ENCODE peak calls at places on chromosomes 13 and 19, in seven cellular contexts. One of them, this sample, is unnamed.

GRCh38 chr13:47112205-47112896 is 215.5 kb upstream of the HTR2A start:
- DNase-seq in pancreas: no peak
- DNase-seq in adrenal gland: no peak
- DNase-seq in GM23248: peak; percentile 59
- DNase-seq in A549: no peak
- DNase-seq in psoas muscle: no peak
- DNase-seq in left lung: no peak
- DNase-seq in this sample: no peak

GRCh38 chr19:41957161-41957837 is 1.8 kb downstream of the RABAC1 start:
- DNase-seq in left lung: no peak
- DNase-seq in psoas muscle: no peak
- DNase-seq in GM23248: no peak
- DNase-seq in pancreas: no peak
- DNase-seq in adrenal gland: no peak
- DNase-seq in A549: no peak
- DNase-seq in this sample: no peak

GRCh38 chr19:57903298-57904174 is 12.9 kb downstream of the ZNF417 start:
- DNase-seq in pancreas: no peak
- DNase-seq in psoas muscle: no peak
- DNase-seq in A549: peak; percentile 43
- DNase-seq in left lung: no peak
- DNase-seq in adrenal gland: no peak
- DNase-seq in GM23248: peak; percentile 76
- DNase-seq in this sample: no peak

GRCh38 chr19:36688058-36688457 is 646 bp downstream of the ZNF567 start:
- DNase-seq in left lung: no peak
- DNase-seq in psoas muscle: no peak
- DNase-seq in A549: no peak
- DNase-seq in GM23248: peak; percentile 10
- DNase-seq in adrenal gland: no peak
- DNase-seq in pancreas: no peak
- DNase-seq in this sample: no peak

GRCh38 chr13:33722216-33722900 is 95.6 kb upstream of the RFC3 start:
- DNase-seq in psoas muscle: no peak
- DNase-seq in adrenal gland: no peak
- DNase-seq in left lung: no peak
- DNase-seq in A549: no peak
- DNase-seq in GM23248: peak; percentile 41
- DNase-seq in pancreas: no peak
- DNase-seq in this sample: no peak

GRCh38 chr19:37468961-37469777 is at the start of gene ZNF570:
- DNase-seq in adrenal gland: peak; percentile 92
- DNase-seq in pancreas: peak; percentile 96
- DNase-seq in GM23248: peak; percentile 96
- DNase-seq in A549: peak; percentile 95
- DNase-seq in left lung: peak; percentile 94
- DNase-seq in psoas muscle: peak; percentile 95
- DNase-seq in this sample: peak; percentile 88

GRCh38 chr13:25192936-25193335 is 20.8 kb upstream of the AMER2 start:
- DNase-seq in A549: no peak
- DNase-seq in adrenal gland: no peak
- DNase-seq in pancreas: no peak
- DNase-seq in GM23248: no peak
- DNase-seq in psoas muscle: no peak
- DNase-seq in left lung: no peak
- DNase-seq in this sample: no peak

GRCh38 chr13:33937373-33938087 is 119.6 kb downstream of the RFC3 start:
- DNase-seq in left lung: no peak
- DNase-seq in A549: no peak
- DNase-seq in adrenal gland: no peak
- DNase-seq in GM23248: no peak
- DNase-seq in psoas muscle: no peak
- DNase-seq in pancreas: no peak
- DNase-seq in this sample: no peak

GRCh38 chr13:68535329-68535728 is 1305.2 kb upstream of the PCDH9 start:
- DNase-seq in psoas muscle: no peak
- DNase-seq in pancreas: no peak
- DNase-seq in left lung: no peak
- DNase-seq in GM23248: no peak
- DNase-seq in A549: no peak
- DNase-seq in adrenal gland: no peak
- DNase-seq in this sample: no peak

GRCh38 chr19:40366697-40367561 is 18.4 kb downstream of the PLD3 start:
- DNase-seq in pancreas: no peak
- DNase-seq in adrenal gland: no peak
- DNase-seq in left lung: no peak
- DNase-seq in psoas muscle: no peak
- DNase-seq in GM23248: no peak
- DNase-seq in A549: peak; percentile 71
- DNase-seq in this sample: no peak

GRCh38 chr13:20425819-20426219 is 99.8 kb downstream of the CRYL1 start:
- DNase-seq in pancreas: no peak
- DNase-seq in GM23248: no peak
- DNase-seq in A549: no peak
- DNase-seq in left lung: peak; percentile 65
- DNase-seq in psoas muscle: no peak
- DNase-seq in adrenal gland: no peak
- DNase-seq in this sample: no peak

GRCh38 chr13:82165396-82166174 is 1716.7 kb downstream of the SLITRK1 start:
- DNase-seq in psoas muscle: no peak
- DNase-seq in GM23248: no peak
- DNase-seq in adrenal gland: no peak
- DNase-seq in A549: peak; percentile 21
- DNase-seq in left lung: peak; percentile 39
- DNase-seq in pancreas: peak; percentile 29
- DNase-seq in this sample: no peak

GRCh38 chr13:102317593-102317992 is 84.3 kb downstream of the FGF14 start:
- DNase-seq in adrenal gland: peak; percentile 43
- DNase-seq in left lung: peak; percentile 24
- DNase-seq in psoas muscle: peak; percentile 86
- DNase-seq in pancreas: no peak
- DNase-seq in GM23248: peak; percentile 33
- DNase-seq in A549: no peak
- DNase-seq in this sample: peak; percentile 94

GRCh38 chr13:53250272-53250875 is 221.8 kb downstream of the OLFM4 start:
- DNase-seq in pancreas: no peak
- DNase-seq in A549: peak; percentile 65
- DNase-seq in adrenal gland: peak; percentile 28
- DNase-seq in left lung: no peak
- DNase-seq in psoas muscle: no peak
- DNase-seq in GM23248: peak; percentile 85
- DNase-seq in this sample: no peak

GRCh38 chr13:42660367-42660965 is 86.5 kb downstream of the TNFSF11 start:
- DNase-seq in GM23248: peak; percentile 25
- DNase-seq in pancreas: no peak
- DNase-seq in psoas muscle: no peak
- DNase-seq in adrenal gland: no peak
- DNase-seq in left lung: no peak
- DNase-seq in A549: no peak
- DNase-seq in this sample: no peak

GRCh38 chr13:51838235-51838846 is 6.6 kb downstream of the TMEM272 start:
- DNase-seq in pancreas: no peak
- DNase-seq in adrenal gland: no peak
- DNase-seq in psoas muscle: no peak
- DNase-seq in A549: no peak
- DNase-seq in GM23248: peak; percentile 94
- DNase-seq in left lung: no peak
- DNase-seq in this sample: no peak

GRCh38 chr19:51145926-51146493 is 3.9 kb downstream of the SIGLEC7 start:
- DNase-seq in psoas muscle: no peak
- DNase-seq in GM23248: no peak
- DNase-seq in left lung: no peak
- DNase-seq in pancreas: no peak
- DNase-seq in A549: no peak
- DNase-seq in adrenal gland: no peak
- DNase-seq in this sample: no peak

GRCh38 chr19:45597425-45598111 is 4.4 kb downstream of the GPR4 start:
- DNase-seq in A549: no peak
- DNase-seq in pancreas: no peak
- DNase-seq in left lung: no peak
- DNase-seq in GM23248: no peak
- DNase-seq in adrenal gland: no peak
- DNase-seq in psoas muscle: no peak
- DNase-seq in this sample: no peak

GRCh38 chr19:45600340-45600885 is 1.6 kb downstream of the GPR4 start:
- DNase-seq in GM23248: no peak
- DNase-seq in left lung: no peak
- DNase-seq in A549: no peak
- DNase-seq in psoas muscle: no peak
- DNase-seq in adrenal gland: no peak
- DNase-seq in pancreas: no peak
- DNase-seq in this sample: no peak

GRCh38 chr19:45598267-45599011 is 3.6 kb downstream of the GPR4 start:
- DNase-seq in A549: no peak
- DNase-seq in GM23248: peak; percentile 46
- DNase-seq in psoas muscle: no peak
- DNase-seq in left lung: no peak
- DNase-seq in pancreas: no peak
- DNase-seq in adrenal gland: no peak
- DNase-seq in this sample: no peak

GRCh38 chr19:45601115-45601514 is 897 bp downstream of the GPR4 start:
- DNase-seq in adrenal gland: no peak
- DNase-seq in psoas muscle: no peak
- DNase-seq in GM23248: peak; percentile 17
- DNase-seq in A549: no peak
- DNase-seq in left lung: no peak
- DNase-seq in pancreas: no peak
- DNase-seq in this sample: no peak

DNA sequence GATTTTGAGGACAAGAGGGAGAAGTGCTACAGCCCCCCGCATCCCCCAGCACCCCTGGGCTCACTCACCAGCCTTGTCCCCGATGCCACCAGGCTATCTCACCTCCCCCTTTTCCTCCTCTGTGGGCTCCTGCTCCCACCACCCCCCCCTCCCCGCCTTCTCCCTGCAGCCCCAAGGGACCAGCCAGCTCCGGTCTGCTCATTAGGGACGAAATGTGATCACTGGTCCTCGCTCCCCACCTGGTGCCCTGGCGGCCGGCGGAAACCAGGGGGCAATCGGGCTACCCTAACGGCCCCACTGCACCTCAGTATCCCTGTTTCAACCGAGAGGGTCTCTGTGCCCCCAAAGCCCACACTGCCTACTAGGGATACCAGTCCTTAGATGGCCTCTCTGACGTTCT is 2.7 kb downstream of the GPR4 start:
- DNase-seq in A549: no peak
- DNase-seq in psoas muscle: no peak
- DNase-seq in GM23248: no peak
- DNase-seq in left lung: no peak
- DNase-seq in pancreas: no peak
- DNase-seq in adrenal gland: no peak
- DNase-seq in this sample: no peak
- H3K4me1 ChIP-seq in A549: peaks cover 23% of the 10 kb centered on the region
- H3K4me1 ChIP-seq in psoas muscle: peaks cover 7% of the 10 kb centered on the region
- H3K4me1 ChIP-seq in GM23248: peaks cover 10% of the 10 kb centered on the region
- H3K4me1 ChIP-seq in left lung: no peaks in the 10 kb centered on the region
- H3K4me1 ChIP-seq in pancreas: no peaks in the 10 kb centered on the region
- H3K4me1 ChIP-seq in adrenal gland: no peaks in the 10 kb centered on the region
- H3K4me1 ChIP-seq in this sample: no peaks in the 10 kb centered on the region

GRCh38 chr13:75417647-75418046 is 64.3 kb downstream of the TBC1D4 start:
- DNase-seq in left lung: no peak
- DNase-seq in A549: no peak
- DNase-seq in pancreas: no peak
- DNase-seq in psoas muscle: no peak
- DNase-seq in adrenal gland: no peak
- DNase-seq in GM23248: no peak
- DNase-seq in this sample: no peak

GRCh38 chr13:75418186-75418843 is 63.7 kb downstream of the TBC1D4 start:
- DNase-seq in adrenal gland: no peak
- DNase-seq in GM23248: no peak
- DNase-seq in A549: no peak
- DNase-seq in left lung: no peak
- DNase-seq in pancreas: no peak
- DNase-seq in psoas muscle: no peak
- DNase-seq in this sample: no peak

GRCh38 chr13:75417006-75417384 is 65.0 kb downstream of the TBC1D4 start:
- DNase-seq in adrenal gland: no peak
- DNase-seq in GM23248: peak; percentile 27
- DNase-seq in pancreas: no peak
- DNase-seq in A549: no peak
- DNase-seq in psoas muscle: peak; percentile 69
- DNase-seq in left lung: no peak
- DNase-seq in this sample: no peak

GRCh38 chr13:75419656-75420055 is 62.3 kb downstream of the TBC1D4 start:
- DNase-seq in A549: no peak
- DNase-seq in pancreas: no peak
- DNase-seq in left lung: no peak
- DNase-seq in psoas muscle: no peak
- DNase-seq in GM23248: no peak
- DNase-seq in adrenal gland: no peak
- DNase-seq in this sample: no peak

GRCh38 chr13:75418997-75419396 is 63.0 kb downstream of the TBC1D4 start:
- DNase-seq in adrenal gland: no peak
- DNase-seq in A549: no peak
- DNase-seq in pancreas: no peak
- DNase-seq in left lung: no peak
- DNase-seq in psoas muscle: no peak
- DNase-seq in GM23248: peak; percentile 42
- DNase-seq in this sample: no peak
- H3K4me1 ChIP-seq in adrenal gland: peaks cover 59% of the 10 kb centered on the region
- H3K4me1 ChIP-seq in A549: peaks cover 46% of the 10 kb centered on the region
- H3K4me1 ChIP-seq in pancreas: peaks cover 30% of the 10 kb centered on the region
- H3K4me1 ChIP-seq in left lung: peaks cover 15% of the 10 kb centered on the region
- H3K4me1 ChIP-seq in psoas muscle: peaks cover 90% of the 10 kb centered on the region
- H3K4me1 ChIP-seq in GM23248: peaks cover 27% of the 10 kb centered on the region
- H3K4me1 ChIP-seq in this sample: peaks cover 9% of the 10 kb centered on the region

GRCh38 chr13:60986301-60986700 is 429.3 kb downstream of the PCDH20 start:
- DNase-seq in adrenal gland: no peak
- DNase-seq in left lung: no peak
- DNase-seq in pancreas: no peak
- DNase-seq in A549: no peak
- DNase-seq in GM23248: no peak
- DNase-seq in psoas muscle: no peak
- DNase-seq in this sample: no peak

GRCh38 chr13:60990032-60990733 is 425.5 kb downstream of the PCDH20 start:
- DNase-seq in psoas muscle: no peak
- DNase-seq in A549: peak; percentile 12
- DNase-seq in pancreas: peak; percentile 45
- DNase-seq in GM23248: no peak
- DNase-seq in adrenal gland: no peak
- DNase-seq in left lung: no peak
- DNase-seq in this sample: no peak
- H3K4me1 ChIP-seq in psoas muscle: no peaks in the 10 kb centered on the region
- H3K4me1 ChIP-seq in A549: no peaks in the 10 kb centered on the region
- H3K4me1 ChIP-seq in pancreas: no peaks in the 10 kb centered on the region
- H3K4me1 ChIP-seq in GM23248: no peaks in the 10 kb centered on the region
- H3K4me1 ChIP-seq in adrenal gland: no peaks in the 10 kb centered on the region
- H3K4me1 ChIP-seq in left lung: no peaks in the 10 kb centered on the region
- H3K4me1 ChIP-seq in this sample: no peaks in the 10 kb centered on the region

DNA sequence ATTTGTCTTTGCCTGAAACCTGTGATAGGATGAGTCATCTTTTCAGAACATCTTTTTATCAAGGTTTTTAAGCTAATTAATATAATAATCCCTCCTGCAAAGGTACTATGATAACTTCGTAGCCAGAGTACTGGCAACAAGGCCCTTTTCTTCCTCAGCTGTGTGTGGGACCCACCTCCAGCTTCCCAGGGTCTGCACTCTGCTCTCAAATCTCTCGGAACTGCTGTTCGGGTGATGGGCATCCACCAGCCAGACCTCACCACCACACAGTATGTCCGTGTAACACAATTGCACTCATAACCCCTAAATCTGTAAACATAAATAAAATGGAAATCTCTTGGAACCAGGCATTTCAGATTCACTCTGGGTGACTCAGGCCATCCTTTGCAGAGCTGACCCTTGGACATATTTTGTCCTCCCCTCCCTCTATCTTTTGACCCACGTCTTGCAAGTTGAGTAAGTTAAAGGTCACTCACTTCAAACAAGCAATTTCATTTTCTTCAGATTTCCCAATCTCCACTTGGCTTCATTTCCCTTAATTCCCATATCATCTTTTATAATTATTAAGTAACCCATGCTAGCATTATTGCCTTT is 29.5 kb downstream of the COL4A1 start:
- DNase-seq in adrenal gland: no peak
- DNase-seq in GM23248: no peak
- DNase-seq in pancreas: no peak
- DNase-seq in A549: no peak
- DNase-seq in psoas muscle: no peak
- DNase-seq in left lung: no peak
- DNase-seq in this sample: no peak
- H3K4me1 ChIP-seq in adrenal gland: no peaks in the 10 kb centered on the region
- H3K4me1 ChIP-seq in GM23248: no peaks in the 10 kb centered on the region
- H3K4me1 ChIP-seq in pancreas: no peaks in the 10 kb centered on the region
- H3K4me1 ChIP-seq in A549: peaks cover 11% of the 10 kb centered on the region
- H3K4me1 ChIP-seq in psoas muscle: peaks cover 7% of the 10 kb centered on the region
- H3K4me1 ChIP-seq in left lung: peaks cover 3% of the 10 kb centered on the region
- H3K4me1 ChIP-seq in this sample: peaks cover 12% of the 10 kb centered on the region